ENCODE peak calls at places on chromosomes 7 and 10, in nine cellular contexts. J is B cell; G is RWPE1; A is NCI-H510A; O is NCI-H446; P is activated T-cell treated with anti-CD3 and anti-CD28 coated beads, Interleukin-2, amount 50 U/mL, for 72 hours; S is ovary; F is anterior cingulate cortex; N is GM04504. M is an unnamed sample.
A peak's percentile ranks its signal among the peaks of the same experiment; 100 is the strongest.

GRCh38 chr10:118732253-118733194 is 22.2 kb downstream of the CACUL1 start:
- DNase-seq in O (no peak), F (no peak), N (no peak), P (no peak), A (no peak), J (no peak), G (no peak), S (no peak), M (no peak)

GRCh38 chr10:123442901-123443300 is 223.3 kb upstream of the GPR26 start:
- DNase-seq in O (no peak), P (no peak), J (no peak), A (no peak), F (no peak), S (no peak), G (no peak), N (no peak), M (no peak)

GRCh38 chr10:22133640-22134624 is 83.9 kb downstream of the EBLN1 start:
- DNase-seq in F (no peak), A (no peak), O (no peak), S (no peak), J (peak; percentile 44), N (no peak), P (no peak), G (no peak), M (no peak)

GRCh38 chr7:151763420-151763984 is 113.4 kb downstream of the PRKAG2 start:
- DNase-seq in A (no peak), G (no peak), F (no peak), O (no peak), J (no peak), S (no peak), P (no peak), N (no peak), M (no peak)

GRCh38 chr7:113804475-113805130 is 114.2 kb downstream of the PPP1R3A start:
- DNase-seq in S (no peak), F (no peak), G (no peak), O (no peak), P (no peak), N (no peak), J (no peak), A (no peak), M (no peak)

GRCh38 chr10:83533290-83533689 is 606.0 kb upstream of the GHITM start:
- DNase-seq in S (no peak), P (no peak), J (no peak), F (no peak), N (no peak), A (no peak), O (no peak), G (no peak), M (no peak)

GRCh38 chr7:83413831-83414230 is 235.1 kb downstream of the SEMA3E start:
- DNase-seq in P (no peak), S (no peak), G (no peak), J (no peak), A (no peak), O (peak; percentile 28), F (no peak), N (no peak), M (peak; percentile 6)

GRCh38 chr10:70440296-70441160 is 953 bp downstream of the NODAL start:
- DNase-seq in G (no peak), J (no peak), N (no peak), P (peak; percentile 13), F (no peak), S (no peak), A (no peak), O (no peak), M (no peak)

GRCh38 chr7:140048138-140048537 is 14.6 kb downstream of the PARP12 start:
- DNase-seq in S (no peak), N (no peak), P (no peak), J (no peak), G (no peak), A (no peak), O (no peak), F (no peak), M (no peak)

GRCh38 chr10:124646483-124647352 is 97.5 kb downstream of the FAM53B start:
- DNase-seq in P (no peak), N (peak; percentile 72), G (peak; percentile 48), J (no peak), A (no peak), O (no peak), S (peak; percentile 91), F (peak; percentile 49), M (no peak)

GRCh38 chr7:32298403-32299132 is 191.6 kb downstream of the LSM5 start:
- DNase-seq in O (no peak), J (no peak), P (no peak), S (no peak), G (no peak), N (no peak), A (peak; percentile 7), F (no peak), M (no peak)

GRCh38 chr10:103452714-103453230 is 602 bp upstream of the CALHM2 start:
- DNase-seq in A (no peak), N (no peak), P (no peak), J (no peak), F (no peak), G (no peak), O (no peak), S (no peak), M (no peak)

M was measured in SHP77 treated with DMSO at 0.1 percent for 48 hours.